ENCODE peak calls at places on chromosomes 16 and 17, in seven cellular contexts. One of them, this sample, is unnamed.

GRCh38 chr17:37388266-37388665 is 12.5 kb downstream of the C17orf78 start:
- DNase-seq in fibroblast of mammary gland: peak
- DNase-seq in amygdala: no peak
- DNase-seq in A172: peak
- DNase-seq in esophagus squamous epithelium: no peak
- DNase-seq in lower leg skin: no peak
- DNase-seq in NCI-H774: no peak
- DNase-seq in this sample: no peak

GRCh38 chr17:32671891-32672290 is 185.1 kb downstream of the CDK5R1 start:
- DNase-seq in fibroblast of mammary gland: peak
- DNase-seq in amygdala: no peak
- DNase-seq in A172: no peak
- DNase-seq in esophagus squamous epithelium: no peak
- DNase-seq in lower leg skin: peak
- DNase-seq in NCI-H774: no peak
- DNase-seq in this sample: peak

GRCh38 chr16:31478956-31479355 is 4.0 kb upstream of the SLC5A2 start:
- DNase-seq in fibroblast of mammary gland: no peak
- DNase-seq in amygdala: no peak
- DNase-seq in A172: no peak
- DNase-seq in esophagus squamous epithelium: no peak
- DNase-seq in lower leg skin: no peak
- DNase-seq in NCI-H774: no peak
- DNase-seq in this sample: no peak

GRCh38 chr16:49453983-49454382 is 80.4 kb downstream of the C16orf78 start:
- DNase-seq in fibroblast of mammary gland: no peak
- DNase-seq in amygdala: no peak
- DNase-seq in A172: no peak
- DNase-seq in esophagus squamous epithelium: no peak
- DNase-seq in lower leg skin: no peak
- DNase-seq in NCI-H774: no peak
- DNase-seq in this sample: no peak

GRCh38 chr16:84532299-84532724 is 27.9 kb upstream of the MEAK7 start:
- DNase-seq in fibroblast of mammary gland: peak
- DNase-seq in amygdala: no peak
- DNase-seq in A172: peak
- DNase-seq in esophagus squamous epithelium: no peak
- DNase-seq in lower leg skin: peak
- DNase-seq in NCI-H774: no peak
- DNase-seq in this sample: peak

GRCh38 chr16:21950782-21951521 is 2.2 kb upstream of the UQCRC2 start:
- DNase-seq in fibroblast of mammary gland: peak
- DNase-seq in amygdala: no peak
- DNase-seq in A172: peak
- DNase-seq in esophagus squamous epithelium: no peak
- DNase-seq in lower leg skin: no peak
- DNase-seq in NCI-H774: no peak
- DNase-seq in this sample: peak

GRCh38 chr17:64245218-64246145 is 17.6 kb downstream of the TEX2 start:
- DNase-seq in fibroblast of mammary gland: no peak
- DNase-seq in amygdala: no peak
- DNase-seq in A172: peak
- DNase-seq in esophagus squamous epithelium: no peak
- DNase-seq in lower leg skin: no peak
- DNase-seq in NCI-H774: no peak
- DNase-seq in this sample: no peak

GRCh38 chr17:65634533-65634932 is 73.1 kb upstream of the AXIN2 start:
- DNase-seq in fibroblast of mammary gland: no peak
- DNase-seq in amygdala: no peak
- DNase-seq in A172: no peak
- DNase-seq in esophagus squamous epithelium: no peak
- DNase-seq in lower leg skin: no peak
- DNase-seq in NCI-H774: no peak
- DNase-seq in this sample: no peak

GRCh38 chr16:79361132-79361751 is 239.3 kb downstream of the MAF start:
- DNase-seq in fibroblast of mammary gland: no peak
- DNase-seq in amygdala: no peak
- DNase-seq in A172: no peak
- DNase-seq in esophagus squamous epithelium: no peak
- DNase-seq in lower leg skin: no peak
- DNase-seq in NCI-H774: no peak
- DNase-seq in this sample: no peak

GRCh38 chr16:4976079-4976478 is 17.9 kb downstream of the SEC14L5 start:
- DNase-seq in fibroblast of mammary gland: no peak
- DNase-seq in amygdala: no peak
- DNase-seq in A172: no peak
- DNase-seq in esophagus squamous epithelium: no peak
- DNase-seq in lower leg skin: no peak
- DNase-seq in NCI-H774: no peak
- DNase-seq in this sample: no peak

GRCh38 chr16:554640-555413 is 5.4 kb upstream of the PRR35 start:
- DNase-seq in fibroblast of mammary gland: peak
- DNase-seq in amygdala: no peak
- DNase-seq in A172: peak
- DNase-seq in esophagus squamous epithelium: no peak
- DNase-seq in lower leg skin: no peak
- DNase-seq in NCI-H774: no peak
- DNase-seq in this sample: no peak

GRCh38 chr17:66487121-66487520 is 184.7 kb downstream of the PRKCA start:
- DNase-seq in fibroblast of mammary gland: no peak
- DNase-seq in amygdala: no peak
- DNase-seq in A172: no peak
- DNase-seq in esophagus squamous epithelium: no peak
- DNase-seq in lower leg skin: no peak
- DNase-seq in NCI-H774: no peak
- DNase-seq in this sample: no peak

GRCh38 chr17:74742153-74742515 is 5.1 kb downstream of the RAB37 start:
- DNase-seq in fibroblast of mammary gland: no peak
- DNase-seq in amygdala: no peak
- DNase-seq in A172: peak
- DNase-seq in esophagus squamous epithelium: no peak
- DNase-seq in lower leg skin: no peak
- DNase-seq in NCI-H774: no peak
- DNase-seq in this sample: no peak

GRCh38 chr16:89841275-89841674 is 13.0 kb downstream of the SPIRE2 start:
- DNase-seq in fibroblast of mammary gland: no peak
- DNase-seq in amygdala: no peak
- DNase-seq in A172: no peak
- DNase-seq in esophagus squamous epithelium: no peak
- DNase-seq in lower leg skin: no peak
- DNase-seq in NCI-H774: no peak
- DNase-seq in this sample: no peak

GRCh38 chr17:38881600-38882191 is 11.8 kb downstream of the LASP1 start:
- DNase-seq in fibroblast of mammary gland: peak
- DNase-seq in amygdala: no peak
- DNase-seq in A172: no peak
- DNase-seq in esophagus squamous epithelium: no peak
- DNase-seq in lower leg skin: peak
- DNase-seq in NCI-H774: no peak
- DNase-seq in this sample: peak

GRCh38 chr16:81497690-81498089 is 53.1 kb downstream of the CMIP start:
- DNase-seq in fibroblast of mammary gland: no peak
- DNase-seq in amygdala: no peak
- DNase-seq in A172: no peak
- DNase-seq in esophagus squamous epithelium: no peak
- DNase-seq in lower leg skin: no peak
- DNase-seq in NCI-H774: no peak
- DNase-seq in this sample: no peak

GRCh38 chr17:10725262-10725661 is 4.6 kb downstream of the TMEM220 start:
- DNase-seq in fibroblast of mammary gland: no peak
- DNase-seq in amygdala: no peak
- DNase-seq in A172: no peak
- DNase-seq in esophagus squamous epithelium: no peak
- DNase-seq in lower leg skin: no peak
- DNase-seq in NCI-H774: no peak
- DNase-seq in this sample: no peak

GRCh38 chr17:54784305-54784704 is 116.3 kb upstream of the TOM1L1 start:
- DNase-seq in fibroblast of mammary gland: no peak
- DNase-seq in amygdala: no peak
- DNase-seq in A172: no peak
- DNase-seq in esophagus squamous epithelium: no peak
- DNase-seq in lower leg skin: no peak
- DNase-seq in NCI-H774: no peak
- DNase-seq in this sample: no peak

GRCh38 chr16:86300746-86301480 is 209.4 kb upstream of the FOXF1 start:
- DNase-seq in fibroblast of mammary gland: peak
- DNase-seq in amygdala: no peak
- DNase-seq in A172: no peak
- DNase-seq in esophagus squamous epithelium: no peak
- DNase-seq in lower leg skin: no peak
- DNase-seq in NCI-H774: no peak
- DNase-seq in this sample: no peak

GRCh38 chr16:25155553-25156460 is 44.3 kb downstream of the LCMT1 start:
- DNase-seq in fibroblast of mammary gland: peak
- DNase-seq in amygdala: no peak
- DNase-seq in A172: peak
- DNase-seq in esophagus squamous epithelium: no peak
- DNase-seq in lower leg skin: no peak
- DNase-seq in NCI-H774: no peak
- DNase-seq in this sample: no peak